ENCODE peak calls at places on chromosomes 2 and 18, in ten cellular contexts. One of them, this sample, is unnamed.

GRCh38 chr2:52676056-52676455 is 1091.5 kb upstream of the CHAC2 start:
- DNase-seq in retina: no peak
- DNase-seq in fibroblast of mammary gland: no peak
- DNase-seq in AG09319: no peak
- DNase-seq in NCI-H1092 treated with DMSO at 0.1 percent for 48 hours: no peak
- DNase-seq in fibroblast of lung: peak; percentile 60
- DNase-seq in NCI-H774: no peak
- DNase-seq in midbrain: no peak
- DNase-seq in DMS 273 treated with DMSO at 0.1 percent for 48 hours: no peak
- DNase-seq in activated naive CD8-positive, alpha-beta T cell treated with anti-CD3 and anti-CD28 coated beads for 36 hours: no peak
- DNase-seq in this sample: no peak

GRCh38 chr2:153519260-153519875 is 40.8 kb upstream of the RPRM start:
- DNase-seq in retina: peak; percentile 54
- DNase-seq in fibroblast of mammary gland: peak; percentile 63
- DNase-seq in AG09319: peak; percentile 0
- DNase-seq in NCI-H1092 treated with DMSO at 0.1 percent for 48 hours: peak; percentile 24
- DNase-seq in fibroblast of lung: peak; percentile 33
- DNase-seq in NCI-H774: peak; percentile 63
- DNase-seq in midbrain: peak; percentile 58
- DNase-seq in DMS 273 treated with DMSO at 0.1 percent for 48 hours: no peak
- DNase-seq in activated naive CD8-positive, alpha-beta T cell treated with anti-CD3 and anti-CD28 coated beads for 36 hours: peak; percentile 18
- DNase-seq in this sample: peak; percentile 68

GRCh38 chr2:159168707-159169106 is 117.8 kb downstream of the WDSUB1 start:
- DNase-seq in retina: no peak
- DNase-seq in fibroblast of mammary gland: peak; percentile 28
- DNase-seq in AG09319: no peak
- DNase-seq in NCI-H1092 treated with DMSO at 0.1 percent for 48 hours: no peak
- DNase-seq in fibroblast of lung: peak; percentile 38
- DNase-seq in NCI-H774: no peak
- DNase-seq in midbrain: no peak
- DNase-seq in DMS 273 treated with DMSO at 0.1 percent for 48 hours: no peak
- DNase-seq in activated naive CD8-positive, alpha-beta T cell treated with anti-CD3 and anti-CD28 coated beads for 36 hours: no peak
- DNase-seq in this sample: no peak

GRCh38 chr2:222613715-222614331 is 42.1 kb downstream of the FARSB start:
- DNase-seq in retina: peak; percentile 64
- DNase-seq in fibroblast of mammary gland: peak; percentile 60
- DNase-seq in AG09319: no peak
- DNase-seq in NCI-H1092 treated with DMSO at 0.1 percent for 48 hours: peak; percentile 65
- DNase-seq in fibroblast of lung: peak; percentile 51
- DNase-seq in NCI-H774: peak; percentile 7
- DNase-seq in midbrain: peak; percentile 53
- DNase-seq in DMS 273 treated with DMSO at 0.1 percent for 48 hours: peak; percentile 15
- DNase-seq in activated naive CD8-positive, alpha-beta T cell treated with anti-CD3 and anti-CD28 coated beads for 36 hours: no peak
- DNase-seq in this sample: peak; percentile 81

GRCh38 chr2:237324446-237325236 is 89.3 kb downstream of the COL6A3 start:
- DNase-seq in retina: no peak
- DNase-seq in fibroblast of mammary gland: peak; percentile 67
- DNase-seq in AG09319: no peak
- DNase-seq in NCI-H1092 treated with DMSO at 0.1 percent for 48 hours: peak; percentile 28
- DNase-seq in fibroblast of lung: peak; percentile 53
- DNase-seq in NCI-H774: no peak
- DNase-seq in midbrain: no peak
- DNase-seq in DMS 273 treated with DMSO at 0.1 percent for 48 hours: no peak
- DNase-seq in activated naive CD8-positive, alpha-beta T cell treated with anti-CD3 and anti-CD28 coated beads for 36 hours: no peak
- DNase-seq in this sample: no peak

GRCh38 chr2:171483793-171484192 is 38.5 kb upstream of the CYBRD1 start:
- DNase-seq in retina: no peak
- DNase-seq in fibroblast of mammary gland: no peak
- DNase-seq in AG09319: no peak
- DNase-seq in NCI-H1092 treated with DMSO at 0.1 percent for 48 hours: no peak
- DNase-seq in fibroblast of lung: no peak
- DNase-seq in NCI-H774: no peak
- DNase-seq in midbrain: no peak
- DNase-seq in DMS 273 treated with DMSO at 0.1 percent for 48 hours: no peak
- DNase-seq in activated naive CD8-positive, alpha-beta T cell treated with anti-CD3 and anti-CD28 coated beads for 36 hours: no peak
- DNase-seq in this sample: no peak

GRCh38 chr18:26510337-26510736 is 38.0 kb downstream of the KCTD1 start:
- DNase-seq in retina: no peak
- DNase-seq in fibroblast of mammary gland: no peak
- DNase-seq in AG09319: no peak
- DNase-seq in NCI-H1092 treated with DMSO at 0.1 percent for 48 hours: peak; percentile 38
- DNase-seq in fibroblast of lung: no peak
- DNase-seq in NCI-H774: no peak
- DNase-seq in midbrain: no peak
- DNase-seq in DMS 273 treated with DMSO at 0.1 percent for 48 hours: no peak
- DNase-seq in activated naive CD8-positive, alpha-beta T cell treated with anti-CD3 and anti-CD28 coated beads for 36 hours: no peak
- DNase-seq in this sample: no peak

GRCh38 chr2:168992026-168992425 is 39.1 kb downstream of the ABCB11 start:
- DNase-seq in retina: no peak
- DNase-seq in fibroblast of mammary gland: peak; percentile 25
- DNase-seq in AG09319: no peak
- DNase-seq in NCI-H1092 treated with DMSO at 0.1 percent for 48 hours: no peak
- DNase-seq in fibroblast of lung: peak; percentile 48
- DNase-seq in NCI-H774: no peak
- DNase-seq in midbrain: no peak
- DNase-seq in DMS 273 treated with DMSO at 0.1 percent for 48 hours: no peak
- DNase-seq in activated naive CD8-positive, alpha-beta T cell treated with anti-CD3 and anti-CD28 coated beads for 36 hours: no peak
- DNase-seq in this sample: no peak

GRCh38 chr2:205734436-205734835 is 52.1 kb downstream of the NRP2 start:
- DNase-seq in retina: no peak
- DNase-seq in fibroblast of mammary gland: peak; percentile 89
- DNase-seq in AG09319: peak; percentile 25
- DNase-seq in NCI-H1092 treated with DMSO at 0.1 percent for 48 hours: no peak
- DNase-seq in fibroblast of lung: peak; percentile 90
- DNase-seq in NCI-H774: no peak
- DNase-seq in midbrain: peak; percentile 23
- DNase-seq in DMS 273 treated with DMSO at 0.1 percent for 48 hours: no peak
- DNase-seq in activated naive CD8-positive, alpha-beta T cell treated with anti-CD3 and anti-CD28 coated beads for 36 hours: no peak
- DNase-seq in this sample: peak; percentile 80

GRCh38 chr2:71776227-71776626 is 322.9 kb downstream of the DYSF start:
- DNase-seq in retina: peak; percentile 10
- DNase-seq in fibroblast of mammary gland: no peak
- DNase-seq in AG09319: no peak
- DNase-seq in NCI-H1092 treated with DMSO at 0.1 percent for 48 hours: no peak
- DNase-seq in fibroblast of lung: no peak
- DNase-seq in NCI-H774: no peak
- DNase-seq in midbrain: no peak
- DNase-seq in DMS 273 treated with DMSO at 0.1 percent for 48 hours: no peak
- DNase-seq in activated naive CD8-positive, alpha-beta T cell treated with anti-CD3 and anti-CD28 coated beads for 36 hours: no peak
- DNase-seq in this sample: no peak

GRCh38 chr18:48459471-48459870 is 50.3 kb upstream of the ZBTB7C start:
- DNase-seq in retina: no peak
- DNase-seq in fibroblast of mammary gland: no peak
- DNase-seq in AG09319: no peak
- DNase-seq in NCI-H1092 treated with DMSO at 0.1 percent for 48 hours: no peak
- DNase-seq in fibroblast of lung: no peak
- DNase-seq in NCI-H774: no peak
- DNase-seq in midbrain: peak; percentile 7
- DNase-seq in DMS 273 treated with DMSO at 0.1 percent for 48 hours: no peak
- DNase-seq in activated naive CD8-positive, alpha-beta T cell treated with anti-CD3 and anti-CD28 coated beads for 36 hours: no peak
- DNase-seq in this sample: peak; percentile 32

GRCh38 chr18:77089796-77090285 is 42.7 kb downstream of the MBP start:
- DNase-seq in retina: no peak
- DNase-seq in fibroblast of mammary gland: no peak
- DNase-seq in AG09319: no peak
- DNase-seq in NCI-H1092 treated with DMSO at 0.1 percent for 48 hours: no peak
- DNase-seq in fibroblast of lung: no peak
- DNase-seq in NCI-H774: no peak
- DNase-seq in midbrain: no peak
- DNase-seq in DMS 273 treated with DMSO at 0.1 percent for 48 hours: no peak
- DNase-seq in activated naive CD8-positive, alpha-beta T cell treated with anti-CD3 and anti-CD28 coated beads for 36 hours: no peak
- DNase-seq in this sample: no peak

GRCh38 chr2:151097930-151098329 is 163.7 kb downstream of the RBM43 start:
- DNase-seq in retina: no peak
- DNase-seq in fibroblast of mammary gland: peak; percentile 20
- DNase-seq in AG09319: no peak
- DNase-seq in NCI-H1092 treated with DMSO at 0.1 percent for 48 hours: no peak
- DNase-seq in fibroblast of lung: peak; percentile 28
- DNase-seq in NCI-H774: no peak
- DNase-seq in midbrain: no peak
- DNase-seq in DMS 273 treated with DMSO at 0.1 percent for 48 hours: no peak
- DNase-seq in activated naive CD8-positive, alpha-beta T cell treated with anti-CD3 and anti-CD28 coated beads for 36 hours: no peak
- DNase-seq in this sample: no peak

GRCh38 chr2:664063-664462 is 13.1 kb downstream of the TMEM18 start:
- DNase-seq in retina: no peak
- DNase-seq in fibroblast of mammary gland: no peak
- DNase-seq in AG09319: no peak
- DNase-seq in NCI-H1092 treated with DMSO at 0.1 percent for 48 hours: no peak
- DNase-seq in fibroblast of lung: no peak
- DNase-seq in NCI-H774: no peak
- DNase-seq in midbrain: no peak
- DNase-seq in DMS 273 treated with DMSO at 0.1 percent for 48 hours: no peak
- DNase-seq in activated naive CD8-positive, alpha-beta T cell treated with anti-CD3 and anti-CD28 coated beads for 36 hours: no peak
- DNase-seq in this sample: no peak

GRCh38 chr2:231124833-231125232 is at the start of gene HTR2B:
- DNase-seq in retina: no peak
- DNase-seq in fibroblast of mammary gland: peak; percentile 36
- DNase-seq in AG09319: no peak
- DNase-seq in NCI-H1092 treated with DMSO at 0.1 percent for 48 hours: no peak
- DNase-seq in fibroblast of lung: peak; percentile 25
- DNase-seq in NCI-H774: no peak
- DNase-seq in midbrain: peak; percentile 10
- DNase-seq in DMS 273 treated with DMSO at 0.1 percent for 48 hours: no peak
- DNase-seq in activated naive CD8-positive, alpha-beta T cell treated with anti-CD3 and anti-CD28 coated beads for 36 hours: no peak
- DNase-seq in this sample: peak; percentile 50

GRCh38 chr2:72917138-72917874 is at the start of gene EMX1:
- DNase-seq in retina: peak; percentile 70
- DNase-seq in fibroblast of mammary gland: no peak
- DNase-seq in AG09319: no peak
- DNase-seq in NCI-H1092 treated with DMSO at 0.1 percent for 48 hours: peak; percentile 37
- DNase-seq in fibroblast of lung: no peak
- DNase-seq in NCI-H774: peak; percentile 79
- DNase-seq in midbrain: no peak
- DNase-seq in DMS 273 treated with DMSO at 0.1 percent for 48 hours: peak; percentile 61
- DNase-seq in activated naive CD8-positive, alpha-beta T cell treated with anti-CD3 and anti-CD28 coated beads for 36 hours: peak; percentile 63
- DNase-seq in this sample: peak; percentile 35

GRCh38 chr2:204544961-204545860 is at the start of gene PARD3B:
- DNase-seq in retina: peak; percentile 90
- DNase-seq in fibroblast of mammary gland: peak; percentile 40
- DNase-seq in AG09319: no peak
- DNase-seq in NCI-H1092 treated with DMSO at 0.1 percent for 48 hours: peak; percentile 53
- DNase-seq in fibroblast of lung: peak; percentile 76
- DNase-seq in NCI-H774: peak; percentile 48
- DNase-seq in midbrain: peak; percentile 53
- DNase-seq in DMS 273 treated with DMSO at 0.1 percent for 48 hours: no peak
- DNase-seq in activated naive CD8-positive, alpha-beta T cell treated with anti-CD3 and anti-CD28 coated beads for 36 hours: peak; percentile 65
- DNase-seq in this sample: peak; percentile 27

GRCh38 chr2:105853354-105854088 is 108.8 kb downstream of the NCK2 start:
- DNase-seq in retina: no peak
- DNase-seq in fibroblast of mammary gland: no peak
- DNase-seq in AG09319: no peak
- DNase-seq in NCI-H1092 treated with DMSO at 0.1 percent for 48 hours: no peak
- DNase-seq in fibroblast of lung: no peak
- DNase-seq in NCI-H774: no peak
- DNase-seq in midbrain: no peak
- DNase-seq in DMS 273 treated with DMSO at 0.1 percent for 48 hours: no peak
- DNase-seq in activated naive CD8-positive, alpha-beta T cell treated with anti-CD3 and anti-CD28 coated beads for 36 hours: no peak
- DNase-seq in this sample: no peak

GRCh38 chr18:13836559-13836958 is 12.6 kb downstream of the MC5R start:
- DNase-seq in retina: no peak
- DNase-seq in fibroblast of mammary gland: no peak
- DNase-seq in AG09319: no peak
- DNase-seq in NCI-H1092 treated with DMSO at 0.1 percent for 48 hours: no peak
- DNase-seq in fibroblast of lung: no peak
- DNase-seq in NCI-H774: no peak
- DNase-seq in midbrain: no peak
- DNase-seq in DMS 273 treated with DMSO at 0.1 percent for 48 hours: no peak
- DNase-seq in activated naive CD8-positive, alpha-beta T cell treated with anti-CD3 and anti-CD28 coated beads for 36 hours: no peak
- DNase-seq in this sample: no peak

GRCh38 chr2:211899871-211900482 is 638.6 kb downstream of the ERBB4 start:
- DNase-seq in retina: no peak
- DNase-seq in fibroblast of mammary gland: no peak
- DNase-seq in AG09319: no peak
- DNase-seq in NCI-H1092 treated with DMSO at 0.1 percent for 48 hours: no peak
- DNase-seq in fibroblast of lung: peak; percentile 8
- DNase-seq in NCI-H774: no peak
- DNase-seq in midbrain: no peak
- DNase-seq in DMS 273 treated with DMSO at 0.1 percent for 48 hours: peak; percentile 53
- DNase-seq in activated naive CD8-positive, alpha-beta T cell treated with anti-CD3 and anti-CD28 coated beads for 36 hours: no peak
- DNase-seq in this sample: no peak

GRCh38 chr2:11560806-11561205 is 27.0 kb downstream of the GREB1 start:
- DNase-seq in retina: no peak
- DNase-seq in fibroblast of mammary gland: no peak
- DNase-seq in AG09319: no peak
- DNase-seq in NCI-H1092 treated with DMSO at 0.1 percent for 48 hours: no peak
- DNase-seq in fibroblast of lung: no peak
- DNase-seq in NCI-H774: no peak
- DNase-seq in midbrain: no peak
- DNase-seq in DMS 273 treated with DMSO at 0.1 percent for 48 hours: no peak
- DNase-seq in activated naive CD8-positive, alpha-beta T cell treated with anti-CD3 and anti-CD28 coated beads for 36 hours: no peak
- DNase-seq in this sample: no peak

GRCh38 chr2:16020389-16021008 is 80.1 kb downstream of the MYCN start:
- DNase-seq in retina: no peak
- DNase-seq in fibroblast of mammary gland: no peak
- DNase-seq in AG09319: no peak
- DNase-seq in NCI-H1092 treated with DMSO at 0.1 percent for 48 hours: no peak
- DNase-seq in fibroblast of lung: no peak
- DNase-seq in NCI-H774: no peak
- DNase-seq in midbrain: peak; percentile 63
- DNase-seq in DMS 273 treated with DMSO at 0.1 percent for 48 hours: no peak
- DNase-seq in activated naive CD8-positive, alpha-beta T cell treated with anti-CD3 and anti-CD28 coated beads for 36 hours: no peak
- DNase-seq in this sample: peak; percentile 71

GRCh38 chr2:38504169-38504568 is 98.6 kb downstream of the HNRNPLL start:
- DNase-seq in retina: no peak
- DNase-seq in fibroblast of mammary gland: no peak
- DNase-seq in AG09319: no peak
- DNase-seq in NCI-H1092 treated with DMSO at 0.1 percent for 48 hours: no peak
- DNase-seq in fibroblast of lung: no peak
- DNase-seq in NCI-H774: no peak
- DNase-seq in midbrain: no peak
- DNase-seq in DMS 273 treated with DMSO at 0.1 percent for 48 hours: no peak
- DNase-seq in activated naive CD8-positive, alpha-beta T cell treated with anti-CD3 and anti-CD28 coated beads for 36 hours: no peak
- DNase-seq in this sample: no peak

GRCh38 chr2:3073196-3073595 is 304.4 kb downstream of the EIPR1 start:
- DNase-seq in retina: peak; percentile 46
- DNase-seq in fibroblast of mammary gland: no peak
- DNase-seq in AG09319: no peak
- DNase-seq in NCI-H1092 treated with DMSO at 0.1 percent for 48 hours: peak; percentile 16
- DNase-seq in fibroblast of lung: no peak
- DNase-seq in NCI-H774: no peak
- DNase-seq in midbrain: no peak
- DNase-seq in DMS 273 treated with DMSO at 0.1 percent for 48 hours: no peak
- DNase-seq in activated naive CD8-positive, alpha-beta T cell treated with anti-CD3 and anti-CD28 coated beads for 36 hours: no peak
- DNase-seq in this sample: peak; percentile 37

GRCh38 chr2:213251618-213252017 is 32.6 kb upstream of the SPAG16 start:
- DNase-seq in retina: peak; percentile 61
- DNase-seq in fibroblast of mammary gland: peak; percentile 82
- DNase-seq in AG09319: peak; percentile 59
- DNase-seq in NCI-H1092 treated with DMSO at 0.1 percent for 48 hours: peak; percentile 57
- DNase-seq in fibroblast of lung: peak; percentile 67
- DNase-seq in NCI-H774: peak; percentile 63
- DNase-seq in midbrain: peak; percentile 78
- DNase-seq in DMS 273 treated with DMSO at 0.1 percent for 48 hours: peak; percentile 56
- DNase-seq in activated naive CD8-positive, alpha-beta T cell treated with anti-CD3 and anti-CD28 coated beads for 36 hours: no peak
- DNase-seq in this sample: peak; percentile 68

GRCh38 chr2:24329700-24330099 is 30.6 kb downstream of the ITSN2 start:
- DNase-seq in retina: no peak
- DNase-seq in fibroblast of mammary gland: no peak
- DNase-seq in AG09319: no peak
- DNase-seq in NCI-H1092 treated with DMSO at 0.1 percent for 48 hours: no peak
- DNase-seq in fibroblast of lung: no peak
- DNase-seq in NCI-H774: no peak
- DNase-seq in midbrain: no peak
- DNase-seq in DMS 273 treated with DMSO at 0.1 percent for 48 hours: no peak
- DNase-seq in activated naive CD8-positive, alpha-beta T cell treated with anti-CD3 and anti-CD28 coated beads for 36 hours: no peak
- DNase-seq in this sample: no peak

This sample was measured in Ammon's horn.